ENCODE peak calls at places on chromosomes 4 and X, in eight cellular contexts. K is astrocyte of the spinal cord, Z is brain microvascular endothelial cell, T is fibroblast of the aortic adventitia, B is HFF-Myc, L is PC-3, Q is transverse colon, H is foreskin fibroblast. M is an unnamed sample.

GRCh38 chr4:186203391-186203802 is 12.0 kb downstream of the CYP4V2 start:
- DNase-seq in K (no peak), Z (no peak), T (no peak), B (no peak), L (no peak), Q (no peak), H (peak; percentile 38), M (peak; percentile 83)

GRCh38 chr4:150923945-150924344 is 91.1 kb downstream of the LRBA start:
- DNase-seq in K (no peak), Z (no peak), T (no peak), B (no peak), L (no peak), Q (no peak), H (no peak), M (no peak)

GRCh38 chr4:138938371-138938699 is 77.2 kb upstream of the NOCT start:
- DNase-seq in K (peak; percentile 55), Z (no peak), T (peak; percentile 79), B (peak; percentile 33), L (peak; percentile 55), Q (no peak), H (peak; percentile 76), M (peak; percentile 54)

GRCh38 chrX:4809571-4809970 is 1096.1 kb upstream of the PRKX start:
- DNase-seq in K (no peak), Z (no peak), T (no peak), B (no peak), L (no peak), Q (no peak), H (no peak), M (no peak)

GRCh38 chr4:53994382-53994781 is 70.0 kb downstream of the CHIC2 start:
- DNase-seq in K (no peak), Z (no peak), T (no peak), B (no peak), L (no peak), Q (no peak), H (no peak), M (no peak)

GRCh38 chr4:80079255-80079923 is 6.4 kb upstream of the ANTXR2 start:
- DNase-seq in K (no peak), Z (no peak), T (no peak), B (no peak), L (no peak), Q (no peak), H (no peak), M (no peak)

GRCh38 chrX:9902651-9903050 is 64.5 kb upstream of the CLDN34 start:
- DNase-seq in K (peak; percentile 18), Z (no peak), T (no peak), B (no peak), L (peak; percentile 78), Q (no peak), H (peak; percentile 61), M (no peak)

GRCh38 chrX:154366666-154367055 is 7.8 kb downstream of the FLNA start:
- DNase-seq in K (no peak), Z (no peak), T (no peak), B (no peak), L (no peak), Q (no peak), H (peak; percentile 40), M (no peak)

GRCh38 chrX:97267376-97267775 is 383.7 kb downstream of the RPA4 start:
- DNase-seq in K (peak; percentile 1), Z (no peak), T (peak; percentile 4), B (no peak), L (no peak), Q (no peak), H (no peak), M (peak; percentile 41)

GRCh38 chr4:23881052-23881501 is 8.8 kb downstream of the PPARGC1A start:
- DNase-seq in K (no peak), Z (no peak), T (no peak), B (no peak), L (no peak), Q (no peak), H (peak; percentile 17), M (no peak)

GRCh38 chrX:44012484-44013096 is 39.4 kb upstream of the NDP start:
- DNase-seq in K (peak; percentile 77), Z (peak; percentile 61), T (peak; percentile 58), B (no peak), L (peak; percentile 95), Q (peak; percentile 9), H (peak; percentile 91), M (peak; percentile 10)

GRCh38 chr4:98484031-98484430 is 174.4 kb downstream of the TSPAN5 start:
- DNase-seq in K (peak; percentile 53), Z (no peak), T (peak; percentile 36), B (no peak), L (peak; percentile 64), Q (no peak), H (no peak), M (no peak)

GRCh38 chr4:38965866-38966265 is 66.3 kb downstream of the TMEM156 start:
- DNase-seq in K (no peak), Z (no peak), T (no peak), B (no peak), L (no peak), Q (no peak), H (no peak), M (no peak)

GRCh38 chr4:153450545-153450917 is 15.6 kb upstream of the TMEM131L start:
- DNase-seq in K (no peak), Z (no peak), T (no peak), B (no peak), L (no peak), Q (no peak), H (no peak), M (no peak)

GRCh38 chr4:153447175-153447887 is 18.8 kb upstream of the TMEM131L start:
- DNase-seq in K (peak; percentile 45), Z (no peak), T (peak; percentile 84), B (no peak), L (no peak), Q (no peak), H (peak; percentile 65), M (peak; percentile 90)

GRCh38 chr4:153449338-153449737 is 16.8 kb upstream of the TMEM131L start:
- DNase-seq in K (no peak), Z (no peak), T (no peak), B (no peak), L (no peak), Q (no peak), H (no peak), M (no peak)

GRCh38 chr4:153451931-153452660 is 14.1 kb upstream of the TMEM131L start:
- DNase-seq in K (peak; percentile 57), Z (no peak), T (no peak), B (no peak), L (no peak), Q (no peak), H (peak; percentile 27), M (no peak)

DNA sequence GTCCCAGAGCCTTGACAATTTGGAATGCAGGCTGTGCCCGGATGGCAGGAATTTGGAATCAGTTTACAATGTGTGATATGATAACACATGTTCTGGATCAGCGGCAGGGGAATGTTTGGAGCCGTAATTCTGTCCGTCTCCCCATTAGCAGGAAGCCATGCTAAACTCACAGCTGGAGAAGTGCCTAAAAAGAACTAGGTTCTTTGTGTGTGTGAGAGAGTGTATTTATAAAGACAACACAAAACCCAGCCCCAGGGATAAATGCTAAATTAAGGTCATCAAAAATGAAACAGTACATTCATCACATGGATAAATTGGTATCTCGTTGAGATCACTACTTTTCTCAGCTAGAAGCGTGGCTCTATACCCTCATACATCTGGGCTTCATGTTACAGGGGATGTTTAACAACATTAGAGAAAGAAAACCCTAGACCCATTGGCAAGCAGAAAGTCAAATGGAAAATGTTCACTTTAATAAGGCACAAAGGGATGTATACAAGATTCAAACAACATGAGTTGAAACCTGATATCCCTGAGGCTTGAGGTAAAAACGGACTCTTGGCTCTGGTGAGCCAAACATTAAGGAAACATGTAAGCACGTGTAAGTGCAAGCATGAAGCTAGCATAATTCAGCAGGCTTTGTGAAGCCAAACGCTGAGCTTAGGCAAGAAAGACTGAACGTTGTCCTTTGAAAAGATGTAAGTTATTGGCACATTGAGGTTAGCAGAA is 18.0 kb upstream of the TMEM131L start:
- DNase-seq in K (peak; percentile 36), Z (no peak), T (peak; percentile 34), B (no peak), L (no peak), Q (no peak), H (peak; percentile 66), M (peak; percentile 72)
- TF ChIP-seq CTCF in K (no peak), Z (no peak), T (no peak), B (no peak), L (no peak), Q (no peak), H (no peak), M (no peak)

GRCh38 chr4:52093466-52093865 is 42.4 kb downstream of the SPATA18 start:
- DNase-seq in K (no peak), Z (no peak), T (no peak), B (no peak), L (no peak), Q (no peak), H (no peak), M (no peak)
- TF ChIP-seq CTCF in K (no peak), Z (no peak), T (no peak), B (no peak), L (no peak), Q (no peak), H (no peak), M (no peak)

GRCh38 chrX:119986203-119986602 is 42.7 kb upstream of the NKAP start:
- DNase-seq in K (no peak), Z (no peak), T (no peak), B (no peak), L (no peak), Q (no peak), H (no peak), M (no peak)

GRCh38 chrX:119984652-119985051 is 41.1 kb upstream of the NKAP start:
- DNase-seq in K (no peak), Z (no peak), T (no peak), B (no peak), L (peak; percentile 50), Q (no peak), H (no peak), M (no peak)

GRCh38 chrX:119981286-119982070 is 37.9 kb upstream of the NKAP start:
- DNase-seq in K (no peak), Z (peak; percentile 9), T (peak; percentile 27), B (peak; percentile 4), L (peak; percentile 58), Q (no peak), H (peak; percentile 38), M (peak; percentile 18)

GRCh38 chrX:119982145-119982544 is 38.6 kb upstream of the NKAP start:
- DNase-seq in K (no peak), Z (no peak), T (no peak), B (no peak), L (no peak), Q (no peak), H (no peak), M (no peak)

GRCh38 chrX:119983494-119983893 is 39.9 kb upstream of the NKAP start:
- DNase-seq in K (no peak), Z (no peak), T (no peak), B (no peak), L (no peak), Q (no peak), H (no peak), M (no peak)
- TF ChIP-seq CTCF in K (no peak), Z (no peak), T (no peak), B (no peak), L (no peak), Q (no peak), H (no peak), M (no peak)

GRCh38 chrX:79138658-79139241 is 5.7 kb upstream of the GPR174 start:
- DNase-seq in K (no peak), Z (no peak), T (no peak), B (no peak), L (no peak), Q (peak; percentile 30), H (no peak), M (no peak)

DNA sequence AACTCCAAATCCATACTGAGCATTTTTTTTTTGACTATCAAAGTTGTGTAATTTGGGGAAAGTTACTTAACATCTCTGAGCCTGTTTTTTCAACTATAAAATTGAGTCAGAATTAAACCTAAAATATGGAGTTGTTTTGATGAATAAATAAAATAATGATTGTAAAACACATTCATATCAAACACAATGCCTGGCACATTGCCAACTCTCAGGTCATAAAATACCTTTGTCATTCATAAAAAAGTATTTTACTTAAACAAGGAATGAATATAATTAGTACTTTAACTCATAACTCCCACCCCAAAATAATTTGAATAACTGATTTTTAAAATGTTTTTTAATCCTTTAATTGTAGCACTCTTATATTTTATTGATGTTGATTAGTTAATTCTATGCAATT is 3.8 kb upstream of the GPR174 start:
- DNase-seq in K (no peak), Z (no peak), T (no peak), B (no peak), L (peak; percentile 6), Q (no peak), H (no peak), M (no peak)
- TF ChIP-seq CTCF in K (no peak), Z (no peak), T (no peak), B (no peak), L (no peak), Q (no peak), H (no peak), M (no peak)

M was measured in fibroblast of villous mesenchyme.